ENCODE peak calls at places on chromosomes 12 and 14, in four cellular contexts. Q is H1, R is SK-N-SH, K is GM12878. V is an unnamed sample.
A peak's percentile ranks its signal among the peaks of the same experiment; 100 is the strongest.

GRCh38 chr14:62847168-62847567 is 198.1 kb downstream of the KCNH5 start:
- DNase-seq in R (no peak), K (no peak), Q (no peak), V (no peak)

GRCh38 chr14:98871796-98872195 is 400.2 kb downstream of the BCL11B start:
- DNase-seq in R (no peak), Q (no peak), K (no peak), V (no peak)

GRCh38 chr12:110794623-110795280 is 52.0 kb upstream of the CCDC63 start:
- DNase-seq in R (peak; percentile 39), K (no peak), Q (no peak), V (no peak)

GRCh38 chr14:99425272-99425681 is 55.4 kb downstream of the SETD3 start:
- DNase-seq in R (no peak), K (no peak), Q (no peak), V (no peak)

GRCh38 chr12:77190022-77190421 is 124.7 kb upstream of the E2F7 start:
- DNase-seq in Q (no peak), K (no peak), R (no peak), V (no peak)

GRCh38 chr12:22527999-22528398 is 16.3 kb downstream of the C2CD5 start:
- DNase-seq in K (no peak), R (no peak), Q (no peak), V (no peak)

GRCh38 chr12:121789233-121789781 is 4.2 kb downstream of the RHOF start:
- DNase-seq in K (no peak), Q (no peak), R (no peak), V (no peak)

GRCh38 chr12:29160230-29160629 is 11.2 kb downstream of the FAR2 start:
- DNase-seq in K (no peak), R (no peak), Q (no peak), V (no peak)

GRCh38 chr12:12812163-12812562 is 983 bp upstream of the DDX47 start:
- DNase-seq in R (no peak), K (no peak), Q (no peak), V (no peak)

GRCh38 chr14:51058382-51058781 is 36.5 kb downstream of the TRIM9 start:
- DNase-seq in Q (no peak), R (no peak), K (no peak), V (no peak)

GRCh38 chr12:123952037-123952436 is 20.6 kb downstream of the CCDC92 start:
- DNase-seq in Q (no peak), R (no peak), K (no peak), V (no peak)

GRCh38 chr14:99603471-99603933 is 505 bp downstream of the CCDC85C start:
- DNase-seq in R (no peak), K (no peak), Q (no peak), V (no peak)

GRCh38 chr14:30521899-30522736 is 36.8 kb upstream of the G2E3 start:
- DNase-seq in Q (no peak), R (peak; percentile 8), K (peak; percentile 9), V (peak; percentile 57)

GRCh38 chr12:46432325-46432724 is 59.8 kb upstream of the SLC38A2 start:
- DNase-seq in R (no peak), K (no peak), Q (no peak), V (no peak)

GRCh38 chr12:62646566-62646965 is 179.9 kb downstream of the MON2 start:
- DNase-seq in R (no peak), K (no peak), Q (no peak), V (no peak)

GRCh38 chr14:61719344-61720301 is 24.3 kb downstream of the HIF1A start:
- DNase-seq in R (no peak), K (no peak), Q (no peak), V (no peak)

GRCh38 chr14:23101986-23102625 is 2.7 kb downstream of the CIROP start:
- DNase-seq in K (no peak), Q (no peak), R (no peak), V (no peak)

GRCh38 chr12:110093631-110094311 is 30.4 kb upstream of the IFT81 start:
- DNase-seq in R (no peak), K (no peak), Q (no peak), V (no peak)

GRCh38 chr14:102949062-102949800 is 26.8 kb downstream of the AMN start:
- DNase-seq in Q (no peak), K (no peak), R (no peak), V (no peak)

GRCh38 chr12:133215724-133216123 is 20.0 kb downstream of the ANHX start:
- DNase-seq in Q (no peak), R (no peak), K (no peak), V (no peak)

GRCh38 chr12:49049566-49050224 is 10.9 kb downstream of the KMT2D start:
- DNase-seq in K (no peak), Q (no peak), R (no peak), V (no peak)

GRCh38 chr14:65281991-65282908 is 130.3 kb upstream of the FUT8 start:
- DNase-seq in K (no peak), Q (peak; percentile 80), R (no peak), V (no peak)

GRCh38 chr12:112112423-112113132 is 4.0 kb upstream of the NAA25 start:
- DNase-seq in K (no peak), Q (no peak), R (no peak), V (no peak)

GRCh38 chr14:94171208-94171607 is 2.9 kb upstream of the PPP4R4 start:
- DNase-seq in R (peak; percentile 34), K (no peak), Q (no peak), V (no peak)

GRCh38 chr12:8471093-8471492 is 15.3 kb downstream of the CLEC6A start:
- DNase-seq in R (no peak), K (no peak), Q (no peak), V (no peak)

GRCh38 chr14:32205984-32206383 is 2.9 kb upstream of the RNU6-8 start:
- DNase-seq in K (peak; percentile 45), Q (no peak), R (no peak), V (no peak)

GRCh38 chr14:80781968-80782367 is 159.6 kb downstream of the CEP128 start:
- DNase-seq in R (no peak), Q (no peak), K (no peak), V (no peak)

GRCh38 chr12:97177482-97177881 is 270.4 kb downstream of the NEDD1 start:
- DNase-seq in R (no peak), Q (no peak), K (no peak), V (no peak)

GRCh38 chr12:958449-959123 is 9.1 kb upstream of the RAD52 start:
- DNase-seq in R (no peak), Q (no peak), K (peak; percentile 61), V (no peak)

GRCh38 chr14:32508281-32508680 is 179.2 kb downstream of the AKAP6 start:
- DNase-seq in Q (no peak), K (no peak), R (no peak), V (no peak)

DNA sequence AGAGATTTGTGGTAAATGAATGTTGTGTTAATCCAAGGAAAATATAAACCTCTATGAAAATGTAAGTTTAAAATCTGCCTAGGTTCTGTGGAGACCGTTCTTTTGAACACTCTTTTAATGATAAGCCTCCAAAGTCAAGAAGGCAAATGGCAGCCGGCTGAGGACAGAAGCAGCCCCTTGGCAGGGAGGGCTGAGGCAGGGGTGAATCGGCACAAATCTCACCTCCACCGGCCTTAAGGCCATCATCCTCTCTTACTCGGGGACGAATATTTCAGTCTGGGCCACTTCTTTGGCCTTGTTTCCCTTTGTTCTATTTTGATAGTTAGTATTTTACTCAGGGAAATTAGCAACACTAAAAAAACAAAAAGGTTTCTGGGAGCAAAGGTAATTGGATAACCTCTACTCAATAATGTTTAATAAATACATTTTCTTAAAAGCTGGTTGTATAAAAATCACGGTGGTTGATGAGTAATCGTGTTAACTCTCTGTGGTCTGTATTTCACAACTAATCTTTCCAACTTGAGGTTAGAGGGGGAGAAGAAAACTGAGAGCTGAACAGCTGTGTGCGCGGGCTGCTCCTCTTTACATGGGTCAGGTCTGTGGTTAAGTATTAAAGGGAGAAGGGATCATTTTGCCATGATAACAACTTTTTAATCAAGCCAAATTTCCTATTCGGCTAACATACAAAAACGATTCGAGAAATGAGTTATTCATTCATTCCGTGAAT is 18.6 kb downstream of the LGMN start:
- DNase-seq in R (no peak), Q (no peak), K (no peak), V (no peak)
- TF ChIP-seq TCF12 in R (no peak), Q (no peak), K (peak; percentile 97), V (no peak)

GRCh38 chr12:104569348-104570173 is 112.8 kb downstream of the CHST11 start:
- DNase-seq in R (no peak), Q (no peak), K (peak; percentile 88), V (no peak)
- H3K27ac ChIP-seq in R (no peak overlapping the region), Q (no peak overlapping the region), K (peak overlapping the region; percentile 95), V (no peak overlapping the region)

GRCh38 chr14:24329736-24330135 is 5.1 kb downstream of the ADCY4 start:
- DNase-seq in R (no peak), K (no peak), Q (no peak), V (no peak)
- TF ChIP-seq TCF12 in R (no peak), K (no peak), Q (no peak), V (no peak)

DNA sequence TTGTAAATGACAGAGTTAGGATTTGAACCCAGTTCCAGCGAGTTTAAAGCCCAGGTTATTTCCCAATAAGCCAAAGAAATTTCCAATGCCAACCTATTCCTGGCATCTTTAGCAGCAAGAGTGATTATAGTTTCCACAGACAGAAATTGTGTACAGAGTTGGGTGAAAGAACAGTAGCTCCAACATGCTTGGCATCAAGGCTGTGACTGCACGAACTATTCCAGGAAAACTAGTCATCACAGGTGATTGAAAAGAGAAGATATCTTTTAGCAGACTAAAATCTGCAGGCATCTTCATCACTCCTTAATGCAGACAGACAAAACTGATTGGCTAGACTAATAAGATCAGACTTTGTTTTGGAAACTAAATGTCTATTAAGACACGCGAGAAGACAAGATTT is 262.7 kb upstream of the PLEKHG7 start:
- DNase-seq in K (no peak), R (no peak), Q (no peak), V (no peak)
- H3K27ac ChIP-seq in K (no peak overlapping the region), R (no peak overlapping the region), Q (no peak overlapping the region), V (no peak overlapping the region)

GRCh38 chr12:52799498-52800211 is 3.7 kb upstream of the KRT3 start:
- DNase-seq in R (no peak), K (no peak), Q (no peak), V (no peak)
- TF ChIP-seq TCF12 in R (no peak), K (no peak), Q (no peak), V (no peak)

GRCh38 chr12:6211421-6211869 is 11.2 kb downstream of the CD9 start:
- DNase-seq in Q (no peak), R (no peak), K (no peak), V (no peak)
- H3K27ac ChIP-seq in Q (no peak overlapping the region), R (peak overlapping the region; percentile 29), K (no peak overlapping the region), V (no peak overlapping the region)